ENCODE peak calls at places on chromosomes 1 and 21, in nine cellular contexts. One of them, this sample, is unnamed.

GRCh38 chr1:86823821-86824500 is 90.0 kb downstream of the SELENOF start:
- DNase-seq in fibroblast of lung: no peak
- DNase-seq in left ventricle myocardium inferior: no peak
- DNase-seq in heart left ventricle: no peak
- DNase-seq in K562: no peak
- DNase-seq in lung: no peak
- DNase-seq in heart right ventricle: no peak
- DNase-seq in right cardiac atrium: no peak
- DNase-seq in upper lobe of right lung: no peak
- DNase-seq in this sample: no peak

GRCh38 chr1:179745743-179746142 is 2.7 kb downstream of the FAM163A start:
- DNase-seq in right cardiac atrium: no peak
- DNase-seq in upper lobe of right lung: no peak
- DNase-seq in heart right ventricle: no peak
- DNase-seq in left ventricle myocardium inferior: no peak
- DNase-seq in heart left ventricle: no peak
- DNase-seq in lung: no peak
- DNase-seq in K562: no peak
- DNase-seq in fibroblast of lung: no peak
- DNase-seq in this sample: no peak

GRCh38 chr1:19597463-19598309 is 46.4 kb upstream of the NBL1 start:
- DNase-seq in upper lobe of right lung: no peak
- DNase-seq in left ventricle myocardium inferior: no peak
- DNase-seq in heart right ventricle: no peak
- DNase-seq in lung: no peak
- DNase-seq in right cardiac atrium: no peak
- DNase-seq in fibroblast of lung: peak; percentile 50
- DNase-seq in heart left ventricle: no peak
- DNase-seq in K562: no peak
- DNase-seq in this sample: no peak

GRCh38 chr1:159922499-159923202 is 2.7 kb downstream of the TAGLN2 start:
- DNase-seq in right cardiac atrium: peak; percentile 88
- DNase-seq in fibroblast of lung: peak; percentile 22
- DNase-seq in upper lobe of right lung: peak; percentile 83
- DNase-seq in lung: peak; percentile 79
- DNase-seq in heart right ventricle: peak; percentile 78
- DNase-seq in left ventricle myocardium inferior: peak; percentile 81
- DNase-seq in heart left ventricle: peak; percentile 79
- DNase-seq in K562: peak; percentile 58
- DNase-seq in this sample: peak; percentile 58

GRCh38 chr1:154857441-154858215 is 12.5 kb downstream of the KCNN3 start:
- DNase-seq in upper lobe of right lung: no peak
- DNase-seq in left ventricle myocardium inferior: no peak
- DNase-seq in heart left ventricle: no peak
- DNase-seq in right cardiac atrium: no peak
- DNase-seq in heart right ventricle: no peak
- DNase-seq in K562: no peak
- DNase-seq in fibroblast of lung: no peak
- DNase-seq in lung: no peak
- DNase-seq in this sample: no peak

GRCh38 chr1:236343246-236343862 is 50.7 kb upstream of the EDARADD start:
- DNase-seq in upper lobe of right lung: no peak
- DNase-seq in fibroblast of lung: no peak
- DNase-seq in left ventricle myocardium inferior: no peak
- DNase-seq in right cardiac atrium: no peak
- DNase-seq in lung: no peak
- DNase-seq in heart left ventricle: no peak
- DNase-seq in K562: no peak
- DNase-seq in heart right ventricle: no peak
- DNase-seq in this sample: no peak

GRCh38 chr1:54602559-54602958 is 20.8 kb downstream of the FAM151A start:
- DNase-seq in heart right ventricle: no peak
- DNase-seq in lung: no peak
- DNase-seq in heart left ventricle: no peak
- DNase-seq in right cardiac atrium: no peak
- DNase-seq in left ventricle myocardium inferior: no peak
- DNase-seq in fibroblast of lung: no peak
- DNase-seq in upper lobe of right lung: no peak
- DNase-seq in K562: no peak
- DNase-seq in this sample: no peak

GRCh38 chr1:185279571-185279970 is 37.5 kb downstream of the IVNS1ABP start:
- DNase-seq in right cardiac atrium: no peak
- DNase-seq in heart right ventricle: no peak
- DNase-seq in left ventricle myocardium inferior: no peak
- DNase-seq in upper lobe of right lung: no peak
- DNase-seq in heart left ventricle: no peak
- DNase-seq in fibroblast of lung: peak; percentile 59
- DNase-seq in K562: no peak
- DNase-seq in lung: no peak
- DNase-seq in this sample: no peak

GRCh38 chr1:28971980-28972771 is 57.8 kb downstream of the EPB41 start:
- DNase-seq in right cardiac atrium: no peak
- DNase-seq in left ventricle myocardium inferior: no peak
- DNase-seq in heart left ventricle: no peak
- DNase-seq in heart right ventricle: no peak
- DNase-seq in lung: no peak
- DNase-seq in K562: no peak
- DNase-seq in upper lobe of right lung: no peak
- DNase-seq in fibroblast of lung: peak; percentile 95
- DNase-seq in this sample: no peak

GRCh38 chr1:54965624-54966340 is 14.6 kb upstream of the TMEM61 start:
- DNase-seq in right cardiac atrium: peak; percentile 72
- DNase-seq in upper lobe of right lung: no peak
- DNase-seq in heart right ventricle: peak; percentile 50
- DNase-seq in left ventricle myocardium inferior: peak; percentile 55
- DNase-seq in heart left ventricle: peak; percentile 61
- DNase-seq in lung: peak; percentile 67
- DNase-seq in K562: peak; percentile 59
- DNase-seq in fibroblast of lung: peak; percentile 37
- DNase-seq in this sample: no peak

GRCh38 chr21:17454315-17455027 is 58.4 kb upstream of the CXADR start:
- DNase-seq in lung: no peak
- DNase-seq in K562: peak; percentile 34
- DNase-seq in right cardiac atrium: peak; percentile 44
- DNase-seq in upper lobe of right lung: no peak
- DNase-seq in fibroblast of lung: peak; percentile 90
- DNase-seq in heart right ventricle: no peak
- DNase-seq in heart left ventricle: no peak
- DNase-seq in left ventricle myocardium inferior: peak; percentile 20
- DNase-seq in this sample: peak; percentile 81

GRCh38 chr1:47224676-47225399 is 7.2 kb downstream of the TAL1 start:
- DNase-seq in heart left ventricle: no peak
- DNase-seq in K562: peak; percentile 58
- DNase-seq in upper lobe of right lung: no peak
- DNase-seq in right cardiac atrium: no peak
- DNase-seq in lung: no peak
- DNase-seq in fibroblast of lung: no peak
- DNase-seq in left ventricle myocardium inferior: no peak
- DNase-seq in heart right ventricle: no peak
- DNase-seq in this sample: no peak

GRCh38 chr1:232273071-232273470 is 356.9 kb downstream of the SIPA1L2 start:
- DNase-seq in lung: no peak
- DNase-seq in upper lobe of right lung: no peak
- DNase-seq in right cardiac atrium: no peak
- DNase-seq in K562: no peak
- DNase-seq in left ventricle myocardium inferior: no peak
- DNase-seq in heart right ventricle: no peak
- DNase-seq in heart left ventricle: no peak
- DNase-seq in fibroblast of lung: no peak
- DNase-seq in this sample: no peak

GRCh38 chr21:39156024-39156423 is 27.2 kb downstream of the PSMG1 start:
- DNase-seq in K562: no peak
- DNase-seq in left ventricle myocardium inferior: no peak
- DNase-seq in right cardiac atrium: no peak
- DNase-seq in upper lobe of right lung: no peak
- DNase-seq in lung: no peak
- DNase-seq in fibroblast of lung: peak; percentile 84
- DNase-seq in heart right ventricle: no peak
- DNase-seq in heart left ventricle: no peak
- DNase-seq in this sample: no peak

GRCh38 chr1:31926846-31927660 is 11.1 kb downstream of the PTP4A2 start:
- DNase-seq in lung: no peak
- DNase-seq in K562: no peak
- DNase-seq in right cardiac atrium: no peak
- DNase-seq in upper lobe of right lung: no peak
- DNase-seq in heart right ventricle: no peak
- DNase-seq in fibroblast of lung: no peak
- DNase-seq in heart left ventricle: no peak
- DNase-seq in left ventricle myocardium inferior: no peak
- DNase-seq in this sample: no peak

GRCh38 chr1:224637936-224638335 is 21.8 kb downstream of the CNIH3 start:
- DNase-seq in K562: no peak
- DNase-seq in upper lobe of right lung: no peak
- DNase-seq in heart left ventricle: no peak
- DNase-seq in fibroblast of lung: peak; percentile 60
- DNase-seq in right cardiac atrium: no peak
- DNase-seq in heart right ventricle: no peak
- DNase-seq in left ventricle myocardium inferior: no peak
- DNase-seq in lung: no peak
- DNase-seq in this sample: no peak

GRCh38 chr1:27116697-27117096 is 38.2 kb downstream of the SLC9A1 start:
- DNase-seq in upper lobe of right lung: no peak
- DNase-seq in K562: no peak
- DNase-seq in heart left ventricle: no peak
- DNase-seq in right cardiac atrium: no peak
- DNase-seq in lung: no peak
- DNase-seq in fibroblast of lung: no peak
- DNase-seq in heart right ventricle: no peak
- DNase-seq in left ventricle myocardium inferior: no peak
- DNase-seq in this sample: no peak

GRCh38 chr21:27812279-27812678 is 845.4 kb upstream of the ADAMTS5 start:
- DNase-seq in lung: no peak
- DNase-seq in heart right ventricle: no peak
- DNase-seq in K562: no peak
- DNase-seq in fibroblast of lung: no peak
- DNase-seq in upper lobe of right lung: no peak
- DNase-seq in left ventricle myocardium inferior: no peak
- DNase-seq in right cardiac atrium: no peak
- DNase-seq in heart left ventricle: no peak
- DNase-seq in this sample: no peak

GRCh38 chr21:44739316-44739715 is 27.9 kb upstream of the TSPEAR start:
- DNase-seq in right cardiac atrium: no peak
- DNase-seq in left ventricle myocardium inferior: no peak
- DNase-seq in upper lobe of right lung: no peak
- DNase-seq in heart right ventricle: no peak
- DNase-seq in lung: no peak
- DNase-seq in K562: no peak
- DNase-seq in heart left ventricle: no peak
- DNase-seq in fibroblast of lung: no peak
- DNase-seq in this sample: no peak
- H3K9me3 ChIP-seq in right cardiac atrium: peaks cover 5% of the 10 kb centered on the region
- H3K9me3 ChIP-seq in left ventricle myocardium inferior: peaks cover 50% of the 10 kb centered on the region
- H3K9me3 ChIP-seq in upper lobe of right lung: no peaks in the 10 kb centered on the region
- H3K9me3 ChIP-seq in heart right ventricle: peaks cover 11% of the 10 kb centered on the region
- H3K9me3 ChIP-seq in lung: peaks cover 13% of the 10 kb centered on the region
- H3K9me3 ChIP-seq in K562: no peaks in the 10 kb centered on the region
- H3K9me3 ChIP-seq in heart left ventricle: peaks cover 38% of the 10 kb centered on the region
- H3K9me3 ChIP-seq in fibroblast of lung: no peaks in the 10 kb centered on the region
- H3K9me3 ChIP-seq in this sample: no peaks in the 10 kb centered on the region

DNA sequence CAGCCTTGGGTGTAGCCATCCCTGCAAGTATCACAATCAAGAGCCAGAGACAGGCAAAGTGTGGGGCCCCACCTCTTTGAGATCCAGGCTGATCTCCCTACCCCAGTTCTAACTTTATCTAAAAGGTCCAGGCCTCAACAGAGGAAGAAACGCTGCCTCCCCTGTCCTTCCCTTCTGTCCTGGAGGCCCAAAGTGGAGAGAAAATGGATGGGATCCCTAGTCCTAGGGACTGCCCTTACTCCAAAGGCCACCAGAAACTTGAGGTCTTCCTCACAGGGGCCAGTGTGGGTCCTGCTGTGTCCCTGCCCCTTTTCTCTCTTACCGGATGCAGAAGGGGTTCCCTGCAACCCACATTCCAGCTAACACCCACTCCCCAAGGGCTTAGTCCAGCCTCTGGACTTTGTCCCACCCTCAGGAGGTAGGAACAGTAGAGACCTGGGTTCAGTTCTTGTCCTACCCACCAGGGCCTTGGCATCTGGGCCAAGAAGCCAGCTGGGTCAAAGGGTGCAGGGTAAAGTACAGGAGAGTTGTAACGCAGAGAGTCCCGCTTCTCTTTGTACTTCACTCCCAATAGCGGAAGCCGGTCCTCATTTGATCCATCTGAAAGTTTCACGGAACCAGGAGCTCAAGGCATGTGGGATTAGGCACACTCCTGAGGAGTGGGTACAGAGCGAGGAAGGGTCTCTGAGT is 1.9 kb downstream of the HDGF start:
- DNase-seq in heart left ventricle: no peak
- DNase-seq in upper lobe of right lung: no peak
- DNase-seq in heart right ventricle: no peak
- DNase-seq in left ventricle myocardium inferior: no peak
- DNase-seq in K562: no peak
- DNase-seq in fibroblast of lung: no peak
- DNase-seq in lung: no peak
- DNase-seq in right cardiac atrium: no peak
- DNase-seq in this sample: no peak
- H3K4me1 ChIP-seq in heart left ventricle: peaks cover 48% of the 10 kb centered on the region
- H3K4me1 ChIP-seq in upper lobe of right lung: peaks cover 52% of the 10 kb centered on the region
- H3K4me1 ChIP-seq in heart right ventricle: peaks cover 39% of the 10 kb centered on the region
- H3K4me1 ChIP-seq in left ventricle myocardium inferior: peaks cover 81% of the 10 kb centered on the region
- H3K4me1 ChIP-seq in K562: peaks cover 39% of the 10 kb centered on the region
- H3K4me1 ChIP-seq in fibroblast of lung: peaks cover 38% of the 10 kb centered on the region
- H3K4me1 ChIP-seq in lung: peaks cover 9% of the 10 kb centered on the region
- H3K4me1 ChIP-seq in right cardiac atrium: peaks cover 26% of the 10 kb centered on the region
- H3K4me1 ChIP-seq in this sample: peaks cover 42% of the 10 kb centered on the region

GRCh38 chr1:5386371-5386770 is 605.9 kb downstream of the NPHP4 start:
- DNase-seq in right cardiac atrium: no peak
- DNase-seq in upper lobe of right lung: no peak
- DNase-seq in heart left ventricle: no peak
- DNase-seq in left ventricle myocardium inferior: no peak
- DNase-seq in lung: no peak
- DNase-seq in heart right ventricle: no peak
- DNase-seq in K562: no peak
- DNase-seq in fibroblast of lung: no peak
- DNase-seq in this sample: no peak
- H3K9me3 ChIP-seq in right cardiac atrium: no peaks in the 10 kb centered on the region
- H3K9me3 ChIP-seq in upper lobe of right lung: no peaks in the 10 kb centered on the region
- H3K9me3 ChIP-seq in heart left ventricle: no peaks in the 10 kb centered on the region
- H3K9me3 ChIP-seq in left ventricle myocardium inferior: no peaks in the 10 kb centered on the region
- H3K9me3 ChIP-seq in lung: no peaks in the 10 kb centered on the region
- H3K9me3 ChIP-seq in heart right ventricle: no peaks in the 10 kb centered on the region
- H3K9me3 ChIP-seq in K562: peaks cover 4% of the 10 kb centered on the region
- H3K9me3 ChIP-seq in fibroblast of lung: no peaks in the 10 kb centered on the region
- H3K9me3 ChIP-seq in this sample: no peaks in the 10 kb centered on the region

GRCh38 chr1:243341074-243341473 is 85.2 kb downstream of the SDCCAG8 start:
- DNase-seq in heart right ventricle: no peak
- DNase-seq in left ventricle myocardium inferior: no peak
- DNase-seq in right cardiac atrium: no peak
- DNase-seq in fibroblast of lung: no peak
- DNase-seq in heart left ventricle: no peak
- DNase-seq in upper lobe of right lung: no peak
- DNase-seq in K562: no peak
- DNase-seq in lung: no peak
- DNase-seq in this sample: no peak
- H3K4me1 ChIP-seq in heart right ventricle: no peaks in the 10 kb centered on the region
- H3K4me1 ChIP-seq in left ventricle myocardium inferior: no peaks in the 10 kb centered on the region
- H3K4me1 ChIP-seq in right cardiac atrium: no peaks in the 10 kb centered on the region
- H3K4me1 ChIP-seq in fibroblast of lung: no peaks in the 10 kb centered on the region
- H3K4me1 ChIP-seq in heart left ventricle: no peaks in the 10 kb centered on the region
- H3K4me1 ChIP-seq in upper lobe of right lung: no peaks in the 10 kb centered on the region
- H3K4me1 ChIP-seq in K562: no peaks in the 10 kb centered on the region
- H3K4me1 ChIP-seq in lung: no peaks in the 10 kb centered on the region
- H3K4me1 ChIP-seq in this sample: peaks cover 7% of the 10 kb centered on the region

This sample was measured in pancreas.